ENCODE peak calls at places on chromosomes 5 and 9, in seven cellular contexts. J is stimulated activated CD8-positive, alpha-beta memory T cell treated with anti-CD3 and anti-CD28 coated beads, Interleukin-7, amount 100 ng/mL, for 24 hours; I is AG04450; B is KBM-7; L is COR-L47; T is Peyer's patch; K is left kidney. R is an unnamed sample.

GRCh38 chr5:83562817-83563557 is 91.4 kb downstream of the VCAN start:
- DNase-seq in J (no peak), I (no peak), B (no peak), L (no peak), T (no peak), K (no peak), R (no peak)

GRCh38 chr9:128706045-128706444 is 3.7 kb downstream of the PKN3 start:
- DNase-seq in J (no peak), I (no peak), B (no peak), L (no peak), T (peak), K (no peak), R (no peak)

GRCh38 chr5:83354958-83355357 is 116.6 kb upstream of the VCAN start:
- DNase-seq in J (no peak), I (no peak), B (no peak), L (no peak), T (no peak), K (no peak), R (no peak)

GRCh38 chr5:144189800-144190429 is 19.2 kb downstream of the KCTD16 start:
- DNase-seq in J (peak), I (no peak), B (peak), L (no peak), T (peak), K (peak), R (peak)

GRCh38 chr5:57267796-57268195 is 93.9 kb downstream of the GPBP1 start:
- DNase-seq in J (no peak), I (no peak), B (no peak), L (no peak), T (no peak), K (no peak), R (no peak)

GRCh38 chr5:180832638-180833068 is 28.4 kb downstream of the ZFP62 start:
- DNase-seq in J (no peak), I (no peak), B (no peak), L (no peak), T (no peak), K (no peak), R (no peak)

GRCh38 chr9:75880556-75880955 is 9.9 kb upstream of the PCSK5 start:
- DNase-seq in J (no peak), I (no peak), B (no peak), L (no peak), T (no peak), K (no peak), R (no peak)

GRCh38 chr5:146130440-146131045 is 25.2 kb upstream of the PLAC8L1 start:
- DNase-seq in J (no peak), I (peak), B (peak), L (peak), T (no peak), K (peak), R (no peak)

GRCh38 chr5:14250778-14251711 is 107.9 kb downstream of the TRIO start:
- DNase-seq in J (no peak), I (no peak), B (no peak), L (no peak), T (no peak), K (no peak), R (no peak)

GRCh38 chr5:90000351-90000750 is 409.2 kb downstream of the CETN3 start:
- DNase-seq in J (no peak), I (no peak), B (no peak), L (no peak), T (no peak), K (no peak), R (no peak)

GRCh38 chr9:88777498-88778312 is 213.6 kb upstream of the S1PR3 start:
- DNase-seq in J (no peak), I (no peak), B (peak), L (no peak), T (no peak), K (peak), R (no peak)

GRCh38 chr9:92176068-92176799 is 61.0 kb upstream of the SPTLC1 start:
- DNase-seq in J (no peak), I (no peak), B (peak), L (no peak), T (no peak), K (no peak), R (no peak)

GRCh38 chr9:134554750-134555655 is 86.6 kb upstream of the COL5A1 start:
- DNase-seq in J (no peak), I (no peak), B (no peak), L (no peak), T (peak), K (peak), R (no peak)

GRCh38 chr9:26882154-26882553 is 10.4 kb downstream of the CAAP1 start:
- DNase-seq in J (no peak), I (no peak), B (no peak), L (no peak), T (no peak), K (no peak), R (no peak)

GRCh38 chr9:21919377-21920362 is 74.5 kb downstream of the CDKN2A start:
- DNase-seq in J (no peak), I (peak), B (peak), L (no peak), T (no peak), K (peak), R (no peak)

GRCh38 chr5:140345919-140346347 is 470 bp downstream of the HBEGF start:
- DNase-seq in J (no peak), I (no peak), B (peak), L (no peak), T (no peak), K (peak), R (peak)

GRCh38 chr5:179916523-179916922 is 8.8 kb upstream of the TBC1D9B start:
- DNase-seq in J (no peak), I (no peak), B (no peak), L (no peak), T (no peak), K (no peak), R (no peak)

GRCh38 chr5:52853573-52854163 is 66.0 kb downstream of the ITGA1 start:
- DNase-seq in J (no peak), I (no peak), B (no peak), L (no peak), T (no peak), K (no peak), R (no peak)

GRCh38 chr9:123033864-123034598 is 564 bp downstream of the GPR21 start:
- DNase-seq in J (no peak), I (no peak), B (no peak), L (no peak), T (no peak), K (no peak), R (no peak)

GRCh38 chr5:132258102-132259060 is 885 bp downstream of the PDLIM4 start:
- DNase-seq in J (no peak), I (no peak), B (no peak), L (no peak), T (peak), K (peak), R (no peak)

GRCh38 chr9:77714077-77714549 is 66.0 kb upstream of the GNA14 start:
- DNase-seq in J (no peak), I (no peak), B (no peak), L (no peak), T (no peak), K (no peak), R (no peak)

GRCh38 chr5:177440211-177440989 is 6.2 kb upstream of the PRR7 start:
- DNase-seq in J (no peak), I (no peak), B (no peak), L (no peak), T (no peak), K (no peak), R (no peak)

GRCh38 chr5:128436825-128437224 is 101.2 kb downstream of the FBN2 start:
- DNase-seq in J (no peak), I (peak), B (no peak), L (no peak), T (no peak), K (no peak), R (no peak)

GRCh38 chr9:38066907-38067610 is 2.0 kb downstream of the SHB start:
- DNase-seq in J (no peak), I (no peak), B (peak), L (peak), T (peak), K (peak), R (peak)

GRCh38 chr5:8912106-8912505 is 633.8 kb downstream of the SEMA5A start:
- DNase-seq in J (no peak), I (no peak), B (no peak), L (no peak), T (no peak), K (no peak), R (no peak)

GRCh38 chr9:132507670-132508469 is 74.5 kb upstream of the BARHL1 start:
- DNase-seq in J (peak), I (peak), B (peak), L (peak), T (peak), K (peak), R (peak)

GRCh38 chr9:135978650-135979461 is 17.7 kb upstream of the UBAC1 start:
- DNase-seq in J (no peak), I (no peak), B (no peak), L (no peak), T (no peak), K (no peak), R (no peak)

GRCh38 chr5:38742821-38743220 is 103.0 kb upstream of the OSMR start:
- DNase-seq in J (no peak), I (no peak), B (no peak), L (no peak), T (no peak), K (no peak), R (no peak)

GRCh38 chr5:146732966-146733365 is 145.6 kb downstream of the PPP2R2B start:
- DNase-seq in J (no peak), I (no peak), B (no peak), L (no peak), T (no peak), K (no peak), R (no peak)

GRCh38 chr9:104313396-104314110 is 190.5 kb upstream of the OR13F1 start:
- DNase-seq in J (no peak), I (no peak), B (no peak), L (no peak), T (no peak), K (no peak), R (no peak)

GRCh38 chr5:8908055-8908683 is 637.7 kb downstream of the SEMA5A start:
- DNase-seq in J (peak), I (no peak), B (peak), L (no peak), T (peak), K (peak), R (no peak)

GRCh38 chr5:145478651-145479050 is 356.5 kb downstream of the PRELID2 start:
- DNase-seq in J (no peak), I (no peak), B (no peak), L (no peak), T (no peak), K (no peak), R (no peak)